ENCODE peak calls at places on chromosomes 4 and X, in four cellular contexts. U is K562, T is HepG2, G is A549. I is an unnamed sample.

GRCh38 chr4:73451404-73451803 is 15.4 kb downstream of the AFP start:
- DNase-seq in U (no peak), T (no peak), G (peak; percentile 4), I (no peak)

GRCh38 chr4:177557416-177557815 is 115.2 kb upstream of the AGA start:
- DNase-seq in U (no peak), T (no peak), G (no peak), I (no peak)

GRCh38 chr4:151486166-151486565 is 77.2 kb downstream of the FHIP1A start:
- DNase-seq in U (no peak), T (no peak), G (no peak), I (no peak)

GRCh38 chr4:145452447-145453162 is 29.0 kb upstream of the SMAD1 start:
- DNase-seq in U (no peak), T (no peak), G (no peak), I (no peak)

GRCh38 chrX:10240918-10241317 is 84.1 kb downstream of the CLCN4 start:
- DNase-seq in U (no peak), T (no peak), G (peak; percentile 12), I (no peak)

GRCh38 chr4:46886711-46887110 is 22.3 kb downstream of the COX7B2 start:
- DNase-seq in U (no peak), T (peak; percentile 1), G (peak; percentile 11), I (no peak)

GRCh38 chr4:159305129-159305528 is 202.2 kb downstream of the RAPGEF2 start:
- DNase-seq in U (no peak), T (no peak), G (no peak), I (no peak)

GRCh38 chr4:175560628-175561027 is 251.4 kb downstream of the GPM6A start:
- DNase-seq in U (no peak), T (no peak), G (peak; percentile 41), I (no peak)

GRCh38 chrX:110399497-110399896 is 40.8 kb downstream of the RTL9 start:
- DNase-seq in U (no peak), T (no peak), G (no peak), I (no peak)

GRCh38 chr4:99811850-99812249 is 4.8 kb upstream of the DAPP1 start:
- DNase-seq in U (peak; percentile 48), T (peak; percentile 15), G (peak; percentile 21), I (no peak)

GRCh38 chr4:155629183-155629825 is 37.3 kb upstream of the GUCY1A1 start:
- DNase-seq in U (no peak), T (no peak), G (no peak), I (no peak)

GRCh38 chr4:118765399-118765798 is 70.5 kb downstream of the SEC24D start:
- DNase-seq in U (peak; percentile 64), T (no peak), G (peak; percentile 32), I (no peak)

GRCh38 chr4:137994858-137995257 is 247.3 kb downstream of the SLC7A11 start:
- DNase-seq in U (no peak), T (no peak), G (no peak), I (no peak)

GRCh38 chr4:26003072-26003471 is 89.1 kb downstream of the SMIM20 start:
- DNase-seq in U (no peak), T (no peak), G (no peak), I (no peak)

GRCh38 chr4:36208884-36209473 is 35.3 kb downstream of the ARAP2 start:
- DNase-seq in U (no peak), T (no peak), G (no peak), I (no peak)

GRCh38 chr4:39706334-39706733 is 8.4 kb downstream of the UBE2K start:
- DNase-seq in U (no peak), T (peak; percentile 58), G (peak; percentile 60), I (no peak)

GRCh38 chrX:73768886-73769285 is 205.9 kb downstream of the CHIC1 start:
- DNase-seq in U (no peak), T (no peak), G (no peak), I (no peak)

GRCh38 chr4:102554482-102554881 is 53.3 kb downstream of the NFKB1 start:
- DNase-seq in U (no peak), T (no peak), G (no peak), I (no peak)

GRCh38 chrX:134526399-134526798 is 66.4 kb downstream of the HPRT1 start:
- DNase-seq in U (no peak), T (no peak), G (no peak), I (no peak)

GRCh38 chr4:143986173-143986572 is 33.0 kb downstream of the GYPB start:
- DNase-seq in U (no peak), T (no peak), G (no peak), I (no peak)
- TF ChIP-seq PHF8 in U (no peak), T (no peak), G (no peak), I (no peak)

DNA sequence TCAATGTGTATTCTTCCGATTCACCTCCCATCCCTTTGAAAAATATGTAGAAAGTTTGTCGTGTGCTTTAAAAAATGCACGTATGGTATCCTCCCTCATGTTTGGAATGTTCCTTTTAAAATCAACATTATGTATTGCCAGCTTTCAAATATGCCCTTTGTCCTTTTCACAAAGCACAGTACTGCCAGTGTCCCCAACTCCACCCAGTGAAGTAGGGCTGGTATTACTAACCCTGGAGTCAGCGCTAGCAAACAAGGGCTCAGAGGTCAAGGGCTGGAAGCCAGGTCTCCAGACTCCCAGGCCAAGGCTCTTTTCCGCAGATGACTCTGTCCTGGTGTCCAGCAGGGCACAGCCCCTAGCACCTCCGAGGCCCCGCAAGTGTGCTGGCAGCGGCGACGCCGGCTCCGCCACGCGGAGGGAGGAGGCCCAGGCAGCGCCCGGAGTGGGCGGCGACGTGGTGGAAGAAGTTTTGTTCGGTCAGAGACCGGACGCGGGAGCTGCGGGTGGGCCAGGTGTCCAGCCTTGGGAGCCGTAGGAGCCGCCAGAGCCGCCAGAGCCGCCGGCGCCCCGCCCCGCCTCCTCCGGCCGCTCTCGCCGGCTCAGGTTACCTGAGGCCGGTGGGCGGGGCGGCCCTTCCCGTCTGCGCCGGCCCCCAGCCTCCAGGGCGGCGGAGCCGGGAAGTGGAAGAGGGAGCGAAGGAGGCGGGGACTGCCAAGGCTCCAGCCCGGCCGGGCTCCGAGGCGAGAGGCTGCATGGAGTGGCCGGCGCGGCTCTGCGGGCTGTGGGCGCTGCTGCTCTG is at the start of gene IL13RA1:
- DNase-seq in U (peak; percentile 88), T (peak; percentile 93), G (peak; percentile 89), I (peak; percentile 29)
- TF ChIP-seq CEBPB in U (no peak), T (no peak), G (no peak), I (no peak)

DNA sequence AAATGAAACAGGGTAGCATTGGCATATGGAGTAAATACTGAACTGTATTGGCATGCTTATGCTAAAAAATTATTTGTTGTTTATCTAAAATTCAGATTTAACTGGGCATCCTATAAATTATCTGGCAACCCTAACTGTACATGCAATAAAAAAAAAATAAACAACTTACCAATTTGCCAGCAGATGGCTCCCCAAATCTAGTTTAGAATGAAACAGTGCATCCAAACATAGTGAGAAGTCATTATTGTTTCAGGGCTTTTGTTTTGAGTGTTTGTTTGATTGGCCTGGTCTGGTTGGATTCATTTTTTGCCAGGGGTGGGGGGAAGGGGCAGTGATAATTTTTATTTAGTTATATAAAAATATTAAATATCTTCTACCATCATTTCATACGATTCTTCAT is 12.8 kb upstream of the NSUN7 start:
- DNase-seq in U (no peak), T (peak; percentile 21), G (peak; percentile 42), I (no peak)
- TF ChIP-seq PHF8 in U (no peak), T (no peak), G (no peak), I (no peak)

DNA sequence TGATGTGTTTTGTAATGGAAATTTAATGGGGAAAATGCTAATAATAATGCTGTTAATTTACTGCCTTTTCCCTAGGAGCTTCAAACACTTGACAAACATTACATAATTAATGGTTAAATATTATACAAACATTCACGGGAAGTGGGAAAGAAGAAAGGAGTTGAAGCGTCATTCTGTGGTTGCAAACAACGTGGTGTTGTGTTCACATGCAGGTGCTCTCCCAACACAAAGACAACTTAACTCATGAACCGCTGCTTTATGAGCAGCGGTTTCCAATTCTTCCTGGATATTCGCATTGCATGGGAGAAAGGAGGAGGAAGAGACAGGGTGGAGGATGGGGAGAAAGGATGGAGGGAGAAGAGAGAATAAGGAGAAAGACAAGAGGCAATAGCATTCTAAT is 236.7 kb upstream of the VCX start:
- DNase-seq in U (no peak), T (no peak), G (no peak), I (no peak)
- TF ChIP-seq CEBPB in U (no peak), T (no peak), G (no peak), I (no peak)

GRCh38 chr4:6334203-6334887 is 64.7 kb downstream of the WFS1 start:
- DNase-seq in U (no peak), T (no peak), G (no peak), I (no peak)
- TF ChIP-seq PHF8 in U (no peak), T (no peak), G (no peak), I (no peak)

I was measured in H1.